ENCODE peak calls at places on chromosomes 11 and 22, in five cellular contexts. One of them, this sample, is unnamed.

GRCh38 chr11:787084-787675 is 2.7 kb downstream of the CEND1 start:
- DNase-seq in AG04450: no peak
- DNase-seq in A549: no peak
- DNase-seq in HFF-Myc: no peak
- DNase-seq in AG10803: no peak
- DNase-seq in this sample: no peak

GRCh38 chr22:48923165-48923875 is 904.4 kb downstream of the BRD1 start:
- DNase-seq in AG04450: no peak
- DNase-seq in A549: no peak
- DNase-seq in HFF-Myc: no peak
- DNase-seq in AG10803: no peak
- DNase-seq in this sample: no peak

GRCh38 chr11:96137357-96137756 is 205.6 kb downstream of the MAML2 start:
- DNase-seq in AG04450: no peak
- DNase-seq in A549: no peak
- DNase-seq in HFF-Myc: no peak
- DNase-seq in AG10803: no peak
- DNase-seq in this sample: no peak

GRCh38 chr11:95556011-95556341 is 233.6 kb downstream of the FAM76B start:
- DNase-seq in AG04450: no peak
- DNase-seq in A549: no peak
- DNase-seq in HFF-Myc: no peak
- DNase-seq in AG10803: no peak
- DNase-seq in this sample: no peak

GRCh38 chr22:49951986-49952896 is 8.3 kb upstream of the PIM3 start:
- DNase-seq in AG04450: peak
- DNase-seq in A549: peak
- DNase-seq in HFF-Myc: no peak
- DNase-seq in AG10803: peak
- DNase-seq in this sample: no peak

GRCh38 chr22:32803020-32803758 is 1.7 kb downstream of the TIMP3 start:
- DNase-seq in AG04450: no peak
- DNase-seq in A549: no peak
- DNase-seq in HFF-Myc: no peak
- DNase-seq in AG10803: peak
- DNase-seq in this sample: no peak

GRCh38 chr22:48955351-48956311 is 872.0 kb downstream of the BRD1 start:
- DNase-seq in AG04450: no peak
- DNase-seq in A549: no peak
- DNase-seq in HFF-Myc: no peak
- DNase-seq in AG10803: no peak
- DNase-seq in this sample: no peak

GRCh38 chr11:69968407-69969347 is 109.4 kb upstream of the ANO1 start:
- DNase-seq in AG04450: no peak
- DNase-seq in A549: no peak
- DNase-seq in HFF-Myc: no peak
- DNase-seq in AG10803: no peak
- DNase-seq in this sample: no peak

GRCh38 chr22:48566741-48567140 is 1260.9 kb downstream of the BRD1 start:
- DNase-seq in AG04450: no peak
- DNase-seq in A549: no peak
- DNase-seq in HFF-Myc: no peak
- DNase-seq in AG10803: peak
- DNase-seq in this sample: no peak

GRCh38 chr11:103803062-103803461 is 233.4 kb upstream of the DDI1 start:
- DNase-seq in AG04450: no peak
- DNase-seq in A549: no peak
- DNase-seq in HFF-Myc: no peak
- DNase-seq in AG10803: peak
- DNase-seq in this sample: no peak

GRCh38 chr11:34236572-34236971 is 121.2 kb downstream of the ABTB2 start:
- DNase-seq in AG04450: no peak
- DNase-seq in A549: no peak
- DNase-seq in HFF-Myc: no peak
- DNase-seq in AG10803: no peak
- DNase-seq in this sample: no peak

GRCh38 chr11:21565283-21565682 is 627.6 kb upstream of the ANO5 start:
- DNase-seq in AG04450: no peak
- DNase-seq in A549: no peak
- DNase-seq in HFF-Myc: no peak
- DNase-seq in AG10803: no peak
- DNase-seq in this sample: no peak

GRCh38 chr11:6249822-6250555 is 9.6 kb upstream of the CCKBR start:
- DNase-seq in AG04450: peak
- DNase-seq in A549: peak
- DNase-seq in HFF-Myc: peak
- DNase-seq in AG10803: peak
- DNase-seq in this sample: peak

GRCh38 chr11:3104961-3105790 is 48.0 kb upstream of the CARS1 start:
- DNase-seq in AG04450: no peak
- DNase-seq in A549: no peak
- DNase-seq in HFF-Myc: no peak
- DNase-seq in AG10803: no peak
- DNase-seq in this sample: no peak

GRCh38 chr11:1161410-1162152 is 3.8 kb downstream of the MUC5AC start:
- DNase-seq in AG04450: no peak
- DNase-seq in A549: no peak
- DNase-seq in HFF-Myc: no peak
- DNase-seq in AG10803: no peak
- DNase-seq in this sample: no peak

GRCh38 chr22:44361391-44362126 is 48.8 kb upstream of the SHISAL1 start:
- DNase-seq in AG04450: no peak
- DNase-seq in A549: peak
- DNase-seq in HFF-Myc: no peak
- DNase-seq in AG10803: no peak
- DNase-seq in this sample: no peak

GRCh38 chr11:81655351-81655750 is 1078.3 kb downstream of the FAM181B start:
- DNase-seq in AG04450: no peak
- DNase-seq in A549: no peak
- DNase-seq in HFF-Myc: no peak
- DNase-seq in AG10803: peak
- DNase-seq in this sample: no peak

GRCh38 chr22:35742342-35743100 is 24.8 kb downstream of the APOL5 start:
- DNase-seq in AG04450: no peak
- DNase-seq in A549: peak
- DNase-seq in HFF-Myc: peak
- DNase-seq in AG10803: peak
- DNase-seq in this sample: no peak

GRCh38 chr11:86615495-86615894 is 56.9 kb downstream of the ME3 start:
- DNase-seq in AG04450: no peak
- DNase-seq in A549: no peak
- DNase-seq in HFF-Myc: no peak
- DNase-seq in AG10803: no peak
- DNase-seq in this sample: no peak

GRCh38 chr11:67674442-67674871 is at the start of gene ALDH3B2:
- DNase-seq in AG04450: no peak
- DNase-seq in A549: no peak
- DNase-seq in HFF-Myc: no peak
- DNase-seq in AG10803: no peak
- DNase-seq in this sample: peak

GRCh38 chr11:118918128-118918685 is 7.5 kb downstream of the BCL9L start:
- DNase-seq in AG04450: no peak
- DNase-seq in A549: peak
- DNase-seq in HFF-Myc: no peak
- DNase-seq in AG10803: peak
- DNase-seq in this sample: peak

GRCh38 chr22:23767303-23767672 is 484 bp downstream of the CHCHD10 start:
- DNase-seq in AG04450: no peak
- DNase-seq in A549: no peak
- DNase-seq in HFF-Myc: no peak
- DNase-seq in AG10803: no peak
- DNase-seq in this sample: no peak

GRCh38 chr22:40040927-40041326 is 46.2 kb downstream of the FAM83F start:
- DNase-seq in AG04450: no peak
- DNase-seq in A549: no peak
- DNase-seq in HFF-Myc: no peak
- DNase-seq in AG10803: peak
- DNase-seq in this sample: peak

GRCh38 chr22:46389081-46389480 is 53.6 kb downstream of the TRMU start:
- DNase-seq in AG04450: no peak
- DNase-seq in A549: no peak
- DNase-seq in HFF-Myc: no peak
- DNase-seq in AG10803: no peak
- DNase-seq in this sample: no peak

GRCh38 chr22:37182101-37182948 is 5.7 kb downstream of the C1QTNF6 start:
- DNase-seq in AG04450: no peak
- DNase-seq in A549: peak
- DNase-seq in HFF-Myc: no peak
- DNase-seq in AG10803: no peak
- DNase-seq in this sample: no peak

GRCh38 chr22:37184380-37184755 is 3.7 kb downstream of the C1QTNF6 start:
- DNase-seq in AG04450: no peak
- DNase-seq in A549: no peak
- DNase-seq in HFF-Myc: no peak
- DNase-seq in AG10803: no peak
- DNase-seq in this sample: no peak

GRCh38 chr22:37182949-37183245 is 5.2 kb downstream of the C1QTNF6 start:
- DNase-seq in AG04450: no peak
- DNase-seq in A549: no peak
- DNase-seq in HFF-Myc: no peak
- DNase-seq in AG10803: no peak
- DNase-seq in this sample: no peak

GRCh38 chr22:37184816-37185541 is 3.1 kb downstream of the C1QTNF6 start:
- DNase-seq in AG04450: no peak
- DNase-seq in A549: no peak
- DNase-seq in HFF-Myc: no peak
- DNase-seq in AG10803: no peak
- DNase-seq in this sample: no peak

DNA sequence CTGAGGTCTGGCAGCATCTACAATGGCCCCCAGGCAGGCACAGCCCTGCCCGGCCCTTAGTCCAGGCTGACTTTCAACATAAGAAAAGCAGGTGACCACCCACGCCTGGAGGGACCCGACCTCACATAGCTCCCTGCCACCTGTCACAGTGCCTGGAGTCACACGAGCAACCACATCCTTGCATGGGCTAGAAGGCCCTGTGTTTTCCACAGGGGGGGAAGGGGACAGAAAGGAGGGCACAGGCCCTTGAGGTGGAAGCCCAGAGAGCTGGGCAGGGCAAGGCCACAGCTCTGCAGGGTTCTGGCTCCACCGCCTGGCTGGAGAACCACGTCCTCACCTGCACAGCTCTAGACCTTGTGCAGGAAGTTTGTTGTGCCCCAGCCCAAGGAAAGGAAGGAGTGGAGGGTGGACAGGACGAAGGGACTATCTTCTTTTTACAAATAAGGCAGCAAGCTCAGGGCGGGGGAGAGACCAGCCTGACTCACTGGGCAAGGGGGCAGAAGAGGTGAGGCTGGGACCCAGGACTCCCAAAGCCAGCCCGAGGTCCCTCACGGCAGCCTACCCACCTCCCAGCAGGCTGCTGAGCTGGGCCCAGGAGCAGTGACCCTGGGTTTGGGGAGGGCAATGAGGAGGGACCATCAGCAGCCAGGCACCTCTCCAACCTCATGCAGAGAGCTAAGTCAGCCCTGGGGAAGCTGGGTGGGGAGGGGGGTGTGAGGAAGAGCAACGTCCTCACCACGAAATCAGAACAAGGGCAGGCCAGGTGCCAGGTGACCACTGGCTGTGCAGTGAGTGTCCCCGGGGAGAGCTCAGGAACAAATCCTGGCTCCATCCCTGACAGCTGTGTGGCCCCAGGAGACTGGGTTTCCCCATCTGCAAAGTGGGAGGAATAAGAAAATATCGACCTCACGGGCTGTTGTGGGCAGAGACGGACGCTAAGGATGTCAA is 4.3 kb downstream of the C1QTNF6 start:
- DNase-seq in AG04450: no peak
- DNase-seq in A549: no peak
- DNase-seq in HFF-Myc: no peak
- DNase-seq in AG10803: no peak
- DNase-seq in this sample: no peak
- TF ChIP-seq CTCF in AG04450: no peak
- TF ChIP-seq CTCF in A549: no peak
- TF ChIP-seq CTCF in HFF-Myc: no peak
- TF ChIP-seq CTCF in AG10803: no peak
- TF ChIP-seq CTCF in this sample: peak

GRCh38 chr11:117872962-117873827 is 3.3 kb downstream of the FXYD6 start:
- DNase-seq in AG04450: no peak
- DNase-seq in A549: no peak
- DNase-seq in HFF-Myc: no peak
- DNase-seq in AG10803: no peak
- DNase-seq in this sample: no peak
- H3K4me3 ChIP-seq in AG04450: no peak
- H3K4me3 ChIP-seq in A549: no peak
- H3K4me3 ChIP-seq in HFF-Myc: no peak
- H3K4me3 ChIP-seq in AG10803: no peak
- H3K4me3 ChIP-seq in this sample: no peak

GRCh38 chr11:111512296-111513239 is at the start of gene BTG4:
- DNase-seq in AG04450: no peak
- DNase-seq in A549: peak
- DNase-seq in HFF-Myc: no peak
- DNase-seq in AG10803: peak
- DNase-seq in this sample: no peak
- TF ChIP-seq CTCF in AG04450: peak
- TF ChIP-seq CTCF in A549: peak
- TF ChIP-seq CTCF in HFF-Myc: no peak
- TF ChIP-seq CTCF in AG10803: no peak
- TF ChIP-seq CTCF in this sample: no peak

GRCh38 chr11:61796127-61796526 is 3.4 kb downstream of the FEN1 start:
- DNase-seq in AG04450: no peak
- DNase-seq in A549: no peak
- DNase-seq in HFF-Myc: no peak
- DNase-seq in AG10803: no peak
- DNase-seq in this sample: no peak

GRCh38 chr11:61794579-61794978 is 1.9 kb downstream of the FEN1 start:
- DNase-seq in AG04450: no peak
- DNase-seq in A549: no peak
- DNase-seq in HFF-Myc: no peak
- DNase-seq in AG10803: no peak
- DNase-seq in this sample: no peak

GRCh38 chr11:61795459-61795858 is 2.7 kb downstream of the FEN1 start:
- DNase-seq in AG04450: no peak
- DNase-seq in A549: no peak
- DNase-seq in HFF-Myc: no peak
- DNase-seq in AG10803: no peak
- DNase-seq in this sample: no peak

GRCh38 chr11:61799665-61800284 is 7.1 kb downstream of the FEN1 start:
- DNase-seq in AG04450: no peak
- DNase-seq in A549: no peak
- DNase-seq in HFF-Myc: no peak
- DNase-seq in AG10803: no peak
- DNase-seq in this sample: no peak

DNA sequence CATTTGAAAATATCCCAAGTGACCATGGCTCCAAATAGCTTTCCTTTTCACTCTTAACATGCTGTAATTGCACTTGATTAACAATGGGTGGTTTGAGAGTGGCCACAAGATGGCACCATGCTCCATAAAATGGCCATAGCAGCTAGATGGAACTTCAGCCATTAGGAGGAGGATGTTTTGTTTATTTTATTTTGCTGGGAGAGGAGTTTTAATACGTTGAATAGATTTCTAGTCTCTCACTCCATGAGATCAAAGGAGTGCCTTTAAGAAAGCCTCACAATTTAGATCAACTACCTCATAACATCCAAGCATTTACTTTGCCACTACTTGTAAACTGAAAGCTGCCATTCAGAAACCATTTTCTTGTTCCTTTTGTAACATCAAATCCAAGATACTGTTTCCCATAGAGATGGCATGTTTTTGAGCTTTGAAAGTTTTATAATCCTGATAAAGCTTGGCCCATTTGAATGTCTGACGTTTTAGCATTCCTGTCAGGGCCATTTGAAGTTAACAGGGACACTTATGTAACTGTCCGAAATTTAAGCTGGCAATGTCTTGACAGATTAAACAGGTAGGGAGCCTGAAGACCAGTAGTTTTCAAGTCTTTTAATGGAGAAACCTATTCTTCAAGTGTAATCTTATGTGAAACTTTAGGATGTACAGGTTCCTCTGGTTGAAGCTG is 4.7 kb downstream of the FEN1 start:
- DNase-seq in AG04450: peak
- DNase-seq in A549: peak
- DNase-seq in HFF-Myc: peak
- DNase-seq in AG10803: peak
- DNase-seq in this sample: peak
- H3K4me3 ChIP-seq in AG04450: no peak
- H3K4me3 ChIP-seq in A549: no peak
- H3K4me3 ChIP-seq in HFF-Myc: no peak
- H3K4me3 ChIP-seq in AG10803: no peak
- H3K4me3 ChIP-seq in this sample: no peak

This sample was measured in LNCaP clone FGC.